ENCODE peak calls at places on chromosomes 12 and 14, in seven cellular contexts. M, Z, V, G, L, E and Q are unnamed samples.

GRCh38 chr12:54592316-54592715 is 3.9 kb upstream of the PPP1R1A start:
- DNase-seq in M (no peak), Z (no peak), V (no peak), G (no peak), L (no peak), E (peak), Q (peak)

GRCh38 chr12:98803468-98804209 is 158.5 kb downstream of the APAF1 start:
- DNase-seq in M (no peak), Z (no peak), V (no peak), G (no peak), L (no peak), E (peak), Q (peak)

GRCh38 chr12:19273482-19274330 is 144.2 kb downstream of the PLEKHA5 start:
- DNase-seq in M (peak), Z (no peak), V (peak), G (peak), L (peak), E (peak), Q (peak)

GRCh38 chr12:105931762-105932587 is 206.8 kb downstream of the NUAK1 start:
- DNase-seq in M (no peak), Z (peak), V (no peak), G (no peak), L (no peak), E (no peak), Q (no peak)

GRCh38 chr12:2061402-2061801 is 8.6 kb downstream of the CACNA1C start:
- DNase-seq in M (no peak), Z (no peak), V (no peak), G (no peak), L (no peak), E (no peak), Q (no peak)

GRCh38 chr12:109147954-109148353 is 31.6 kb downstream of the ACACB start:
- DNase-seq in M (no peak), Z (no peak), V (no peak), G (no peak), L (no peak), E (peak), Q (no peak)

GRCh38 chr12:58882796-58883195 is 37.5 kb downstream of the LRIG3 start:
- DNase-seq in M (no peak), Z (no peak), V (no peak), G (no peak), L (no peak), E (no peak), Q (no peak)

GRCh38 chr14:20998674-20999366 is at the start of gene SLC39A2:
- DNase-seq in M (no peak), Z (no peak), V (peak), G (no peak), L (no peak), E (peak), Q (no peak)

GRCh38 chr12:72010365-72010764 is 71.7 kb downstream of the TPH2 start:
- DNase-seq in M (no peak), Z (no peak), V (no peak), G (no peak), L (no peak), E (no peak), Q (no peak)

GRCh38 chr12:104653730-104654328 is 197.1 kb downstream of the CHST11 start:
- DNase-seq in M (no peak), Z (peak), V (no peak), G (no peak), L (no peak), E (no peak), Q (peak)

GRCh38 chr14:91337699-91338335 is 79.8 kb downstream of the CCDC88C start:
- DNase-seq in M (no peak), Z (no peak), V (no peak), G (no peak), L (no peak), E (no peak), Q (no peak)

GRCh38 chr12:121678721-121679300 is 9.4 kb upstream of the MORN3 start:
- DNase-seq in M (no peak), Z (no peak), V (no peak), G (no peak), L (no peak), E (no peak), Q (no peak)

GRCh38 chr12:72622556-72622955 is 350.4 kb downstream of the TRHDE start:
- DNase-seq in M (no peak), Z (no peak), V (no peak), G (no peak), L (no peak), E (no peak), Q (no peak)

GRCh38 chr12:92034858-92035401 is 110.7 kb downstream of the BTG1 start:
- DNase-seq in M (peak), Z (peak), V (peak), G (peak), L (peak), E (peak), Q (peak)

GRCh38 chr14:89270439-89271227 is 146.4 kb downstream of the FOXN3 start:
- DNase-seq in M (no peak), Z (no peak), V (no peak), G (no peak), L (no peak), E (no peak), Q (peak)

GRCh38 chr12:100716949-100717732 is 77.4 kb upstream of the ANO4 start:
- DNase-seq in M (no peak), Z (peak), V (peak), G (no peak), L (no peak), E (peak), Q (peak)

GRCh38 chr12:27583057-27583797 is 59.2 kb downstream of the PPFIBP1 start:
- DNase-seq in M (no peak), Z (no peak), V (no peak), G (no peak), L (no peak), E (peak), Q (no peak)

GRCh38 chr14:21069388-21070082 is 569 bp upstream of the ARHGEF40 start:
- DNase-seq in M (peak), Z (peak), V (peak), G (no peak), L (no peak), E (no peak), Q (peak)

GRCh38 chr14:97713023-97713422 is 915.8 kb downstream of the VRK1 start:
- DNase-seq in M (no peak), Z (no peak), V (no peak), G (no peak), L (no peak), E (peak), Q (peak)

GRCh38 chr14:87252103-87252502 is 740.9 kb downstream of the GALC start:
- DNase-seq in M (no peak), Z (no peak), V (no peak), G (no peak), L (no peak), E (no peak), Q (no peak)

GRCh38 chr14:71591929-71592328 is 340.3 kb upstream of the RGS6 start:
- DNase-seq in M (no peak), Z (no peak), V (no peak), G (no peak), L (no peak), E (peak), Q (no peak)

GRCh38 chr12:95877622-95878021 is 18.9 kb downstream of the SNRPF start:
- DNase-seq in M (no peak), Z (no peak), V (no peak), G (no peak), L (no peak), E (peak), Q (no peak)

GRCh38 chr12:581746-582145 is 81.5 kb downstream of the NINJ2 start:
- DNase-seq in M (no peak), Z (no peak), V (no peak), G (no peak), L (no peak), E (no peak), Q (no peak)

GRCh38 chr12:89411846-89412245 is 59.5 kb upstream of the DUSP6 start:
- DNase-seq in M (no peak), Z (no peak), V (no peak), G (no peak), L (no peak), E (no peak), Q (no peak)

GRCh38 chr12:89733579-89734201 is 25.1 kb upstream of the ATP2B1 start:
- DNase-seq in M (peak), Z (no peak), V (no peak), G (no peak), L (no peak), E (peak), Q (no peak)

GRCh38 chr12:125184213-125184952 is 119.1 kb downstream of the AACS start:
- DNase-seq in M (no peak), Z (no peak), V (no peak), G (no peak), L (no peak), E (no peak), Q (peak)

GRCh38 chr14:90726656-90727055 is 89.6 kb downstream of the TTC7B start:
- DNase-seq in M (no peak), Z (no peak), V (no peak), G (no peak), L (no peak), E (peak), Q (no peak)